ENCODE peak calls at places on chromosomes 11 and 22, in ten cellular contexts. I is uterus, Q is MCF 10A, E is OCI-LY7, G is spleen, P is neural progenitor cell, W is psoas muscle, C is RWPE1, R is testis, L is bronchial epithelial cell. D is an unnamed sample.
A peak's percentile ranks its signal among the peaks of the same experiment; 100 is the strongest.

GRCh38 chr22:47787501-47788227 is 1025.2 kb downstream of the TBC1D22A start:
- DNase-seq in P (no peak), E (no peak), L (no peak), R (no peak), Q (no peak), W (no peak), C (no peak), I (no peak), G (peak; percentile 59), D (no peak)

GRCh38 chr11:76918941-76919386 is 58.2 kb downstream of the ACER3 start:
- DNase-seq in C (peak; percentile 32), I (no peak), W (no peak), L (peak; percentile 65), R (no peak), G (no peak), Q (peak; percentile 77), E (peak; percentile 68), P (peak; percentile 65), D (peak; percentile 25)

GRCh38 chr11:57354699-57355098 is 16.5 kb downstream of the P2RX3 start:
- DNase-seq in G (no peak), W (no peak), I (no peak), E (no peak), R (no peak), L (no peak), P (no peak), Q (no peak), C (no peak), D (no peak)

GRCh38 chr11:1823376-1824220 is 11.2 kb upstream of the SYT8 start:
- DNase-seq in I (no peak), L (no peak), G (no peak), R (no peak), C (no peak), Q (no peak), W (no peak), P (no peak), E (no peak), D (no peak)

GRCh38 chr11:22558638-22559037 is 67.0 kb downstream of the FANCF start:
- DNase-seq in W (no peak), E (no peak), Q (no peak), G (no peak), I (no peak), R (no peak), C (no peak), P (no peak), L (no peak), D (no peak)

GRCh38 chr11:113876074-113876797 is 864 bp upstream of the USP28 start:
- DNase-seq in R (peak; percentile 17), C (no peak), Q (no peak), P (no peak), E (peak; percentile 64), L (no peak), I (no peak), W (no peak), G (peak; percentile 87), D (no peak)

GRCh38 chr11:134266440-134266839 is 9.7 kb upstream of the GLB1L3 start:
- DNase-seq in E (no peak), W (no peak), P (no peak), I (no peak), R (no peak), L (no peak), C (no peak), G (no peak), Q (no peak), D (no peak)

GRCh38 chr11:120752668-120753067 is 241.1 kb downstream of the GRIK4 start:
- DNase-seq in R (no peak), C (no peak), I (no peak), W (no peak), E (no peak), L (no peak), P (no peak), G (no peak), Q (no peak), D (peak; percentile 4)

GRCh38 chr11:64186205-64187165 is 514 bp downstream of the STIP1 start:
- DNase-seq in C (no peak), P (peak; percentile 32), W (no peak), Q (peak; percentile 31), G (no peak), R (peak; percentile 58), L (no peak), I (no peak), E (peak; percentile 40), D (peak; percentile 7)

GRCh38 chr11:10990160-10990559 is 132.3 kb upstream of the ZBED5 start:
- DNase-seq in E (no peak), W (no peak), P (no peak), L (peak; percentile 38), G (no peak), R (no peak), Q (no peak), C (no peak), I (no peak), D (no peak)

GRCh38 chr22:45537734-45538181 is 35.1 kb downstream of the FBLN1 start:
- DNase-seq in G (no peak), I (peak; percentile 87), Q (peak; percentile 97), P (no peak), E (no peak), W (peak; percentile 70), L (peak; percentile 99), C (peak; percentile 94), R (peak; percentile 27), D (no peak)

GRCh38 chr11:45400594-45400993 is 114.5 kb upstream of the SYT13 start:
- DNase-seq in L (peak; percentile 20), P (no peak), G (no peak), E (no peak), I (no peak), W (no peak), R (no peak), Q (peak; percentile 22), C (no peak), D (no peak)

GRCh38 chr11:103332409-103332808 is 223.2 kb downstream of the DYNC2H1 start:
- DNase-seq in G (no peak), E (no peak), W (no peak), C (no peak), R (no peak), I (no peak), Q (no peak), P (no peak), L (no peak), D (no peak)

GRCh38 chr11:18171377-18172000 is 1.1 kb upstream of the MRGPRX4 start:
- DNase-seq in W (no peak), I (no peak), Q (peak; percentile 66), C (peak; percentile 25), L (peak; percentile 31), E (peak; percentile 56), R (peak; percentile 66), G (no peak), P (peak; percentile 73), D (no peak)
- TF ChIP-seq CTCF in W (peak; percentile 11), I (no peak), Q (peak; percentile 46), C (peak; percentile 66), L (peak; percentile 74), E (peak; percentile 79), R (peak; percentile 27), G (peak; percentile 51), P (peak; percentile 76), D (peak; percentile 61)

GRCh38 chr11:4092031-4092430 is 2.6 kb upstream of the RRM1 start:
- DNase-seq in Q (no peak), G (no peak), C (no peak), P (no peak), R (no peak), W (no peak), L (no peak), E (no peak), I (no peak), D (no peak)

GRCh38 chr11:4098026-4098621 is 3.5 kb downstream of the RRM1 start:
- DNase-seq in L (no peak), C (no peak), G (no peak), Q (no peak), I (no peak), R (no peak), W (no peak), P (no peak), E (no peak), D (no peak)

GRCh38 chr11:4093519-4094347 is 866 bp upstream of the RRM1 start:
- DNase-seq in Q (no peak), E (no peak), W (no peak), C (peak; percentile 8), G (no peak), I (no peak), L (peak; percentile 5), P (no peak), R (no peak), D (no peak)

GRCh38 chr11:4095509-4096230 is 1.1 kb downstream of the RRM1 start:
- DNase-seq in P (no peak), R (no peak), I (no peak), W (no peak), G (no peak), L (peak; percentile 85), C (peak; percentile 18), Q (peak; percentile 51), E (peak; percentile 55), D (no peak)

GRCh38 chr11:4094348-4095291 is at the start of gene RRM1:
- DNase-seq in I (peak; percentile 95), R (peak; percentile 97), C (peak; percentile 93), P (peak; percentile 96), E (peak; percentile 97), Q (peak; percentile 95), G (peak; percentile 96), W (peak; percentile 97), L (peak; percentile 88), D (peak; percentile 94)
- TF ChIP-seq CTCF in I (no peak), R (no peak), C (no peak), P (no peak), E (no peak), Q (no peak), G (no peak), W (no peak), L (no peak), D (no peak)

DNA sequence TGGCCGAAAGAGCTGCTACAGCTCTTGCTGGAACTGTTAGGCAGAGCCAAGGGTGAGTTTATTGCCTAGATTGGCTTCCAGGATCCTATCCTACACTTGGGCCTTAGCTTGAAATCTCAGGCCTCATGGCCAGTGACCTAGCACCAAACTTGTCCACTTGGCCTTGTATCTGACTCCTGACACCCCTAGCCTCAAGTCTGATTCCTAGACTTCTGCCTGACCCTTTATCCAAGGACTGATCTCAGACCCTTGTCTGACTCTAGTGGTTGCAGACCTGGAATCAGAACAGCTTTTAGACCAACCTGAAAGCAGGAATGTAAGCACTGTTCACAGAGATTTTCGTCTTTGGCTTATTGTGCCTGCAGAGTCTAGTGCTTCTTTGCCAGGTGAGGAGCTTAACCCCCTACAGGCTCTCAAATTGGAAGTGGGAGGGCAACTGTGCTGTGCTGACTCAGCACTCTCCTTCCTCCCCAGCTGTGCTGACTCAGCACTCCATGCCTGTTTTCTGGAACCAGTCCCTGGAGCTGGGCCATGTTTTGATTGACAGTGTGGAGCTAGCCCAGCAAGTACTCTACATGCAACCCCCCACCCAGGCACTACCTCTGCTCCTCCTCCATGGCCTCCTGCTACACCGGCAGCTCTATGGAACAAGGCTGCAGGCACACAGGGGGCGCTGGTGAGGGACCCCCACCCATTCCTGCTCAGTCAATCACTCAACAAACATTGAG is 35.1 kb downstream of the RRP8 start:
- DNase-seq in I (no peak), Q (peak; percentile 76), G (no peak), E (no peak), L (peak; percentile 43), P (peak; percentile 68), R (peak; percentile 36), W (peak; percentile 66), C (peak; percentile 32), D (no peak)
- TF ChIP-seq CTCF in I (no peak), Q (no peak), G (no peak), E (peak; percentile 43), L (no peak), P (peak; percentile 19), R (no peak), W (no peak), C (no peak), D (no peak)

DNA sequence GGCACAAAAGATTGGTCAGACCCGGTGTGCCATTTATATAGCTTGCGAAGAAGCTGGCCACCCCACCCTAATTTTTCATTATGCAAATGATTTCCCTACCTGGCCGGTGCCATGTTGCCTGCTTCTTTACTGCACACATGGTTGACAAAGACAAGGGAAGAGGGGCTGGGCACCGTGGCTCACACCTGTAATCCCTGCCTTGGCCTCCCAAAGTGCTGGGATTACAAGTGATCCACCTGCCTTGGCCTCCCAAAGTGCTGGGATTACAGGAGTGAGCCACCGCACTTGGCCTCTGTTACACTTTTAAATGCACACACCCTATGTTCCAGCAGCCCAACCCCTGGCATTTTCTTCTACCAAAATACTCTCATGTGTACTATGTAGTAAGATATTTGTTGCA is 19.8 kb upstream of the KCTD14 start:
- DNase-seq in R (no peak), G (no peak), P (no peak), W (no peak), C (no peak), E (no peak), L (no peak), Q (no peak), I (no peak), D (no peak)
- TF ChIP-seq CTCF in R (no peak), G (no peak), P (no peak), W (no peak), C (no peak), E (no peak), L (no peak), Q (no peak), I (no peak), D (no peak)